ENCODE peak calls at places on chromosomes 11 and 22, in four cellular contexts. L, T, D and B are unnamed samples.

GRCh38 chr22:50684986-50685385 is 12.4 kb downstream of the SHANK3 start:
- ATAC-seq in L (no peak), T (no peak), D (no peak), B (no peak)

GRCh38 chr11:25357133-25357532 is 860.3 kb downstream of the LUZP2 start:
- ATAC-seq in L (no peak), T (no peak), D (no peak), B (no peak)

GRCh38 chr11:48000432-48000831 is 20.1 kb downstream of the PTPRJ start:
- ATAC-seq in L (no peak), T (no peak), D (no peak), B (no peak)

GRCh38 chr11:34182425-34182824 is 77.0 kb downstream of the NAT10 start:
- ATAC-seq in L (no peak), T (no peak), D (no peak), B (no peak)

GRCh38 chr11:121055076-121055475 is 31.2 kb downstream of the TBCEL start:
- ATAC-seq in L (no peak), T (no peak), D (no peak), B (no peak)

GRCh38 chr11:98955551-98955950 is 65.2 kb upstream of the CNTN5 start:
- ATAC-seq in L (no peak), T (no peak), D (no peak), B (no peak)

GRCh38 chr11:73577496-73577917 is 20.4 kb downstream of the FAM168A start:
- ATAC-seq in L (no peak), T (no peak), D (peak; percentile 80), B (no peak)

GRCh38 chr11:121757480-121758125 is 304.8 kb upstream of the SORL1-AS1 start:
- ATAC-seq in L (no peak), T (no peak), D (no peak), B (no peak)

GRCh38 chr22:37274380-37274862 is 7.9 kb upstream of the CYTH4 start:
- ATAC-seq in L (peak; percentile 25), T (no peak), D (peak; percentile 91), B (peak; percentile 67)

GRCh38 chr22:47102081-47102480 is 339.6 kb downstream of the TBC1D22A start:
- ATAC-seq in L (no peak), T (no peak), D (no peak), B (no peak)

GRCh38 chr22:21857501-21857914 is 9.9 kb downstream of the MAPK1 start:
- ATAC-seq in L (no peak), T (no peak), D (peak; percentile 91), B (no peak)

GRCh38 chr11:11265320-11265719 is 87.7 kb downstream of the CSNK2A3 start:
- ATAC-seq in L (peak; percentile 42), T (no peak), D (peak; percentile 29), B (no peak)

GRCh38 chr11:127656266-127656879 is 655.8 kb upstream of the KIRREL3 start:
- ATAC-seq in L (no peak), T (no peak), D (no peak), B (no peak)

GRCh38 chr11:113562576-113562975 is 87.4 kb upstream of the DRD2 start:
- ATAC-seq in L (no peak), T (no peak), D (no peak), B (no peak)

GRCh38 chr22:22400099-22400498 is 108.4 kb downstream of the ZNF280B start:
- ATAC-seq in L (no peak), T (no peak), D (no peak), B (no peak)

GRCh38 chr11:73201888-73202810 is 15.9 kb upstream of the P2RY2 start:
- ATAC-seq in L (no peak), T (no peak), D (no peak), B (no peak)

GRCh38 chr11:59141191-59141590 is 1.5 kb upstream of the FAM111A start:
- ATAC-seq in L (no peak), T (no peak), D (no peak), B (no peak)

GRCh38 chr11:16774920-16775603 is 36.6 kb downstream of the C11orf58 start:
- ATAC-seq in L (no peak), T (no peak), D (no peak), B (no peak)

GRCh38 chr11:101129203-101129943 is at the start of gene PGR:
- ATAC-seq in L (no peak), T (peak; percentile 57), D (no peak), B (peak; percentile 14)

GRCh38 chr22:22838148-22838786 is 49.3 kb upstream of the IGLL5 start:
- ATAC-seq in L (no peak), T (no peak), D (no peak), B (no peak)

GRCh38 chr22:39525658-39525975 is 5.3 kb downstream of the ATF4 start:
- ATAC-seq in L (no peak), T (no peak), D (no peak), B (no peak)

GRCh38 chr11:11400635-11401232 is 47.7 kb upstream of the CSNK2A3 start:
- ATAC-seq in L (peak; percentile 82), T (no peak), D (peak; percentile 65), B (no peak)

DNA sequence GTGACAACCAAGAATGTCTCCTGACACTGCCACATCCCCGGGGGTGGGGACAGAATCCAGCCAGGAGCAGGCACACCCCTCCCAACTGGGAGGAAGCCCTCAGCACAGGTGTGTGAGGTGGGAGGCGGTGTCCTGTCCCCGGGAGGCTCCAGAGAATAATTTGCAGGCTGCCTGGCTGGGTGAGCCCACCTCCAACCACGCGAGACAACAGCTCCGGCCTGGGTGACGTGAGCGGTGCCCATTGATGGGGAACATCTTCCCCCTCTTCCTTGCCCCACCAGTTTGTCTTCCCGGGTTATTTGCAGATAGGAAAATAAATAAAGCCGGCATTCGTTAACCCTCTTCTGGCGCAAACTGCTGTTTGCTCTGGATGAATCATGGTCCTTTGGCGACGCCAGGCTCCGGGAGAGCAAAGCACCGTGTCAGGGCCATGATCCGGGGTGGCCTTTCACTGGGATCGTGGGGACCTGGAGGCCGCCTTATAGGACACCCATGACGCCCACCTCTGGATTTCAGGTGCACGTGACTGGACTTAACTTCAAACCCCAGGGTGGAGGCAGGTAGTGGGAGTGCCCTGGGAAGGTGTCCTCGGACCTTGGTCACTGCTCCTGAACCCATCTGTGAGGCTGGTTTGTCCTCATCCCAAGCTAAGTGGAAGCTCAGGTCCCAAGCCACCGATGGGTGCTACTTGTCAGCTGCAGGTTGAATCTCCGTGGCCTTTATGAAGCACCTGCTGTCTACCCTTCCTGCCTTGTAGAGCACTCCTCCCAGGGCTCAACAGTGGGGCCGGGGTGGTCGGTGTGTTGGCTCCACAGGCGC is 13.9 kb downstream of the CCND1 start:
- ATAC-seq in L (peak; percentile 63), T (peak; percentile 75), D (no peak), B (no peak)
- TF ChIP-seq POLR2AphosphoS5 in L (peak; percentile 53), T (peak; percentile 85), D (no peak), B (no peak)

GRCh38 chr22:30421695-30422480 is 3.7 kb upstream of the MTFP1 start:
- ATAC-seq in L (no peak), T (no peak), D (no peak), B (no peak)
- TF ChIP-seq POLR2AphosphoS5 in L (peak; percentile 2), T (no peak), D (no peak), B (no peak)

DNA sequence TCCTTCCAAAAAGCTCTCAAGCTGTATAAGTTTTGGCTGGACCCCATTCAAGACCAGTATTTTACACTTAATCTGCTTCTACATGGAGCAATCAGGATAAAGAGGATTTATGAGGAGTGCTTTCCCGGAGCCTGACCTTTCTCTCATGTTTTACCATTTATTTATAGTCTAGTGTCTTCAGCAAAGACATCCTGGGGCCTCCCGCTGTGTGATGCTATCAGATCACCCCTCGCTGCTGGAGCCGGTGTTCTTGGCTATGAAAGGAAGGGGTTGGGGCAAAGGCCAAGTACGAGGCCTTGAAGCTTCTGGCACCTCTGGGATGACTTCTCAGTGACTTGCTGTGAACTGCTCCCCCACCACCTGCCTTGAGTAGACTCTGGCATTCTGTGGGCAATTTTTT is 189.6 kb downstream of the ADAMTS15 start:
- ATAC-seq in L (no peak), T (no peak), D (no peak), B (no peak)
- TF ChIP-seq POLR2AphosphoS5 in L (no peak), T (no peak), D (no peak), B (peak; percentile 52)

GRCh38 chr11:72002841-72003775 is 4.4 kb downstream of the IL18BP start:
- ATAC-seq in L (peak; percentile 3), T (peak; percentile 5), D (no peak), B (no peak)
- TF ChIP-seq POLR2AphosphoS5 in L (peak; percentile 40), T (peak; percentile 1), D (peak; percentile 61), B (no peak)

GRCh38 chr22:29292379-29292778 is 14.1 kb upstream of the GAS2L1 start:
- ATAC-seq in L (no peak), T (no peak), D (no peak), B (no peak)
- TF ChIP-seq POLR2AphosphoS5 in L (no peak), T (no peak), D (no peak), B (no peak)

DNA sequence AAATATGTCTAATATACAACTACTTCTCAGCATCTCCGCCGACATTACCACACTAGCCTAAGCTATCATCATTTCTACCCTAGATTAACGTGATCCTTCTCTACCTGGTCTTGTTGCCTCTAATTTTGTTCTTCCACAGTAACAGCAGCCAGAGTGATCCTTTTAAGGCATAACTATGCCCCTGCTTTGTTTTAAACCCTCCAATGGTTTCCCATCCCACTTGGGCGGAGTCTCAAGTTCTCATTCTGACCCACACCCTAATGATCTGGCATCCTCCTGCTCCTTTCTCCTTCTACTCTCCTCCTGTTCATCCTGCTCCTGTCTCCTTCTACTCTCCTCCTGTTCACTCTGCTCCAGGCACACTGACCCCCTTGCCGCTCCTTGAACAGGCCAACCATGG is 31.9 kb upstream of the POU2AF1 start:
- ATAC-seq in L (no peak), T (no peak), D (no peak), B (no peak)
- TF ChIP-seq POLR2AphosphoS5 in L (no peak), T (no peak), D (no peak), B (no peak)

DNA sequence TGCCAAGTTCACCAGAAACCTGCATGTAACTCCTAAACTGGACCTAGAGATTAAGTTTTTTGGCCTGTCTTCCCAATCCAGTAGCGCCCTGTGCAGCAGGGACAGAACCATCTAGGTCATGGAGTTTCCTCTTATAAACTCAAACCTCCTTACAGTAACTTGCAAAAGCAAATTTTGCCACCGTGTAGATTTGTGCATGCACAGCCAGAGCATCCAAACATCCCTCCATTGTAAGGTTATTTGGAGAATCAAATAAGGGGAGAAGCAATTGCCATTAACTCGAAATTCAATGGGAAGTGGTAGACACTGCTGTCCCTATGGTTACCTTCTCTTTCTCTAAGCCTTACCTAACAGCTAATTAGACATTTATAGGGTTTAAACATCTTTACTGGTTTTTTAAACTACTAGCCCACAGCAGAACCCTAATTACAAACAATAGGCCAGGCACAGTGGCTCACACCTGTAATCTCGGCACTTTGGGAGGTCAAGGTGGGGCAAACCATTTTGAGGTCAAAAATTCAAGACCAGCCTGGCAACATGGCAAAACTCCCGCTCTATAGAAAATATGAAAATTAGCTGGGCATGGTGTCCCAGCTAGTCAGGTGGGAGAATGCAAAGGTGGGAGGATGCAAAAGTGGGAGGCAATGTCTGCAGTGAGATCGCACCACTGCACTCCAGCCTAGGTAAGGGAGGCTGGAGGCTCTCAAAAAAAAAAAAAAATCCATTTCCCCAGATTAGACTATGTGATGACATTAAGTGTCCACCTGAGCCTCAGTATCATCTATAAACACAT is 6.6 kb downstream of the HSPA8 start:
- ATAC-seq in L (peak; percentile 18), T (peak; percentile 16), D (peak; percentile 7), B (no peak)
- TF ChIP-seq POLR2AphosphoS5 in L (peak; percentile 17), T (peak; percentile 47), D (no peak), B (no peak)

GRCh38 chr22:31093090-31093850 is 12.2 kb downstream of the SMTN start:
- ATAC-seq in L (no peak), T (no peak), D (no peak), B (peak; percentile 29)
- TF ChIP-seq POLR2AphosphoS5 in L (no peak), T (no peak), D (no peak), B (peak; percentile 58)